ENCODE peak calls at places on chromosome 14, in eight cellular contexts. G is lower lobe of right lung, N is fibroblast of mammary gland, Y is BE2C, E is H9, M is fibroblast of pulmonary artery, I is cardiac muscle cell, P is astrocyte of the spinal cord. C is an unnamed sample.

GRCh38 chr14:99774526-99775307 is 18.5 kb upstream of the EML1 start:
- DNase-seq in G (no peak), N (no peak), Y (peak), E (no peak), M (peak), I (peak), P (peak), C (no peak)

GRCh38 chr14:31611778-31612433 is 50.7 kb downstream of the NUBPL start:
- DNase-seq in G (no peak), N (no peak), Y (no peak), E (no peak), M (no peak), I (no peak), P (no peak), C (no peak)

GRCh38 chr14:84969501-84969900 is 560.4 kb upstream of the FLRT2 start:
- DNase-seq in G (no peak), N (no peak), Y (no peak), E (no peak), M (no peak), I (no peak), P (no peak), C (no peak)

GRCh38 chr14:90828642-90829487 is 12.6 kb upstream of the TTC7B start:
- DNase-seq in G (peak), N (no peak), Y (no peak), E (no peak), M (no peak), I (no peak), P (no peak), C (no peak)

GRCh38 chr14:57390806-57391562 is 598 bp downstream of the NAA30 start:
- DNase-seq in G (peak), N (no peak), Y (peak), E (peak), M (no peak), I (peak), P (peak), C (peak)

GRCh38 chr14:39766397-39767000 is 334.3 kb upstream of the FBXO33 start:
- DNase-seq in G (no peak), N (no peak), Y (no peak), E (peak), M (no peak), I (no peak), P (no peak), C (no peak)

GRCh38 chr14:36818212-36818611 is 156.6 kb downstream of the PAX9 start:
- DNase-seq in G (no peak), N (no peak), Y (no peak), E (no peak), M (no peak), I (no peak), P (no peak), C (no peak)

GRCh38 chr14:101499080-101499479 is 62.2 kb upstream of the DIO3 start:
- DNase-seq in G (peak), N (no peak), Y (no peak), E (peak), M (no peak), I (no peak), P (no peak), C (no peak)

GRCh38 chr14:30608533-30609006 is 13.5 kb upstream of the SCFD1 start:
- DNase-seq in G (no peak), N (peak), Y (no peak), E (no peak), M (peak), I (peak), P (peak), C (peak)

GRCh38 chr14:88682495-88683114 is 110.1 kb downstream of the EML5 start:
- DNase-seq in G (no peak), N (no peak), Y (peak), E (peak), M (no peak), I (no peak), P (no peak), C (no peak)

GRCh38 chr14:24918822-24919221 is 131.1 kb downstream of the STXBP6 start:
- DNase-seq in G (no peak), N (no peak), Y (no peak), E (no peak), M (no peak), I (no peak), P (no peak), C (no peak)

GRCh38 chr14:68795602-68796417 is 2.9 kb upstream of the ZFP36L1 start:
- DNase-seq in G (peak), N (peak), Y (peak), E (peak), M (peak), I (peak), P (peak), C (peak)

GRCh38 chr14:67623114-67623513 is 3.4 kb downstream of the ARG2 start:
- DNase-seq in G (no peak), N (peak), Y (no peak), E (no peak), M (peak), I (peak), P (no peak), C (peak)

GRCh38 chr14:67620217-67620789 is 583 bp downstream of the ARG2 start:
- DNase-seq in G (no peak), N (no peak), Y (peak), E (peak), M (peak), I (no peak), P (peak), C (no peak)

GRCh38 chr14:67618617-67619063 is 1.1 kb upstream of the ARG2 start:
- DNase-seq in G (no peak), N (peak), Y (no peak), E (no peak), M (peak), I (peak), P (peak), C (peak)

GRCh38 chr14:67622675-67623074 is 3.0 kb downstream of the ARG2 start:
- DNase-seq in G (no peak), N (peak), Y (no peak), E (peak), M (peak), I (peak), P (peak), C (peak)

DNA sequence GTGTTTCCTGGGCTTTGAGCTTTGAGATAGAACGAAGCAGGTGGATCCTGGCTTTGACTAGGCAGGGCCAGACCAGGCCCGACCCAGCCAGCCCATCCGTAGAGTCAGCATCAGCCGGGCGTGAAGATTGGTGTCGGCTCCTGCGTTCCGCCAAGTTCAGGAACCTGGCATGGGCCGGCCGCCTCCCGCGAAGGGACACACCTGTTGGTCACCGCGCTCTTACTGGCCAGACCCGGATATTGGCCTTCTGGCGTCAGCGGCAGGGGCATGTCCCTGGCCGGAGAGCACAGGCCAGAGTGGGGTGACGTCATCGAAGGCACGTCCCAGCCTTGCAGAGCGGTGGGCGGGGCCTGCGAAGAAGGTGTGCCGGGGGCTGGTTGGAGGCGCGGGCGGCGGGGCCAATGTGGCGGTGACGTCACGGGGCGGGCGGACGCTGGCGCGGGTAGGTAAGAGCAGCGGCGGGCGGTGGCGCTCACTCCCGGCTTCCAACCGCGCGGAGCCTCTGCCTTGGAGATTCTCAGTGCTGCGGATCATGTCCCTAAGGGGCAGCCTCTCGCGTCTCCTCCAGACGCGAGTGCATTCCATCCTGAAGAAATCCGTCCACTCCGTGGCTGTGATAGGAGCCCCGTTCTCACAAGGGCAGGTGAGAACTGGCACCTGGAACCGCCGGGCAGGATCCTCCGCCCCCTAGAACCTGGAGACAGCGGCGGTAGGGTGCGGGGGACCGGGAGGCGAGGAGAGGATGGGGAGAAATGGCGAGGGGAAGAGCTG is at the start of gene ARG2:
- DNase-seq in G (peak), N (peak), Y (peak), E (peak), M (peak), I (peak), P (peak), C (peak)
- TF ChIP-seq CTCF in G (no peak), N (no peak), Y (no peak), E (peak), M (no peak), I (peak), P (no peak), C (no peak)

GRCh38 chr14:95611293-95611880 is 74.8 kb upstream of the TCL1B start:
- DNase-seq in G (no peak), N (no peak), Y (no peak), E (no peak), M (no peak), I (no peak), P (no peak), C (no peak)
- TF ChIP-seq CTCF in G (no peak), N (no peak), Y (no peak), E (no peak), M (no peak), I (no peak), P (no peak), C (no peak)

GRCh38 chr14:76752744-76753143 is 8.5 kb upstream of the VASH1 start:
- DNase-seq in G (no peak), N (no peak), Y (no peak), E (no peak), M (no peak), I (no peak), P (no peak), C (no peak)
- TF ChIP-seq CTCF in G (no peak), N (no peak), Y (no peak), E (no peak), M (no peak), I (no peak), P (no peak), C (no peak)

GRCh38 chr14:73232984-73233383 is 4.3 kb upstream of the PAPLN start:
- DNase-seq in G (no peak), N (peak), Y (no peak), E (no peak), M (peak), I (no peak), P (no peak), C (no peak)

GRCh38 chr14:73230051-73230450 is 7.3 kb upstream of the PAPLN start:
- DNase-seq in G (no peak), N (no peak), Y (no peak), E (no peak), M (no peak), I (no peak), P (no peak), C (no peak)

GRCh38 chr14:73234029-73234428 is 3.3 kb upstream of the PAPLN start:
- DNase-seq in G (no peak), N (no peak), Y (no peak), E (no peak), M (no peak), I (no peak), P (no peak), C (no peak)

GRCh38 chr14:73233564-73233963 is 3.7 kb upstream of the PAPLN start:
- DNase-seq in G (no peak), N (no peak), Y (no peak), E (no peak), M (no peak), I (no peak), P (no peak), C (no peak)

GRCh38 chr14:73231874-73232851 is 5.1 kb upstream of the PAPLN start:
- DNase-seq in G (peak), N (no peak), Y (peak), E (peak), M (no peak), I (peak), P (no peak), C (no peak)
- TF ChIP-seq CTCF in G (peak), N (peak), Y (peak), E (peak), M (peak), I (peak), P (peak), C (peak)

DNA sequence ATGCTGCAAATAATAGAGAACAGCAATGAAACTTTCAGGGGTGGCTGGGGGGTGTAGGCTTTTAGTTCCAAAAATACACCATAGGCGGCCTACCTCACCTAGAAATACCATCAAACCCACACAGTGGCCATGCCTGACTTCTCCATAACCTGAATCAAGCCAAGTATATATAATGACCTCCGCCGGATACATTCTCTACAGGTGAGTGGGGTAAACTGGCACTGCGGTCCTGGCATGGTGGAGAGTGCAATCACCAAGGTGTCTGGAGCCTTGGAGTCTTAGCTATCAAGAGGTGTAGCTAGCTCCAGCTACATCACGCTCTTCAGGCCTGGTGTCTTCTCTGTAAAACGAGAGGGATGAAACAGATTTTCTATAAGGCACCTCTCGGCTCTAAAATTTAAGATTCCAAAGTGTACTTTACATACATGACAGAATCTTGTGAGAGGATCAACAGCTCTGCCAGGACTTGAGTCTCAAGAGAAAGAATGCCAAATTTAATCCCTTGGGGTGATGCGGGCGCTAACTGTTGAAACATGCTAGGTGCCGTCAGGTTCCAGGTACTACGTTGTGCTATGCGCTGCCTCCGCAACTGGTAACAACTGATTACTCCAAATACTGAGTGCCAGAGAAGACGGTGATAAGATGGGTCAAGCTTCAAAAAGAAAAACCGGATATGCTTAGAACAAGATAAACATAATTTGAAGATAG is 1.0 kb downstream of the ZBTB25 start:
- DNase-seq in G (no peak), N (peak), Y (no peak), E (no peak), M (peak), I (peak), P (no peak), C (peak)
- TF ChIP-seq CTCF in G (no peak), N (no peak), Y (no peak), E (no peak), M (no peak), I (no peak), P (no peak), C (no peak)

DNA sequence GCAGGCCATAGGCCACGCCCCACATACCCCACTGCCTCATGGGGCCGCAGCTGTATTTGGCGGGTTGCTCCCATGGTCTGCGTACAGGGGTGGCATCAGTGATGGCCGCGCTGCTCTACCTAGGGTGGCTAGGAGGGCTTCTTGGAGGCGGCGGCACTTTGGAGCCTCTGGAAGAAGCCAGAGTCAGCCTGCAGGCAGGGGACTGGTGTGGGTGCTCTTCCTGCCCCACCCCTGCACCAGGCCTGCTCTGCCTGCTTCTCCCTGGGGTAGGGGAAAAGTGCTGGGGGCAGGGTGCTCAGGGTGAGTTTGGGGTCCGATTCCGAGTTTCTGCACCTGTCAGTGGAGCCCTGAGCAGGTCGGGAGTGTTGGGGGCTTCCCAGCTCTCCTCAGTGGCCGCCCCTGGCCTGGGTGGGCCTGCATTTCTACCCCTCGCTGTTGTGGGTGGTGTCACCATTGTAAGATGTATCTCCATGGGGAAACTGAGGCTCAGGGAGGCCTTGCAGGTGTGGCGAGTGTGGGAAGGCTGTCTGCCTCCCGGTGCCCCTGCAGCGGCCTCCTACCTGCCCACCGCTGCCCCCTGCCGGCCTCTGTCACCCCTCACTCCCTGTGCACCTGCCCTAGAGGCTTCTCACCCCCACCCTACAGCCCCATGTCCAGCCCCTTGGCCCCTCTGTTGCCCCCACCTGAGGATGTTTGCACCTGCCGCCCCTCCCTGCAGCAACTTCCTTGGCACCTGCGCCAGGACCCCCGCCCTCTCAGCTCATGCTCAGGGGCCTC is 5.5 kb downstream of the CEP170B start:
- DNase-seq in G (peak), N (no peak), Y (peak), E (peak), M (no peak), I (no peak), P (no peak), C (no peak)
- TF ChIP-seq CTCF in G (peak), N (peak), Y (peak), E (peak), M (peak), I (peak), P (peak), C (peak)

GRCh38 chr14:80364274-80364673 is 153.0 kb upstream of the DIO2 start:
- DNase-seq in G (no peak), N (peak), Y (no peak), E (no peak), M (peak), I (peak), P (peak), C (peak)
- TF ChIP-seq CTCF in G (no peak), N (peak), Y (peak), E (peak), M (peak), I (peak), P (peak), C (peak)